ENCODE peak calls at places on chromosomes 13 and 19, in five cellular contexts. M is choroid plexus epithelial cell; I is A549; H is CD4-positive, alpha-beta T cell; R is BJ. O is an unnamed sample.
A peak's percentile ranks its signal among the peaks of the same experiment; 100 is the strongest.

GRCh38 chr19:38032951-38033350 is 125.9 kb downstream of the SIPA1L3 start:
- DNase-seq in M (peak; percentile 70), I (no peak), H (no peak), R (no peak), O (no peak)

GRCh38 chr13:105035092-105035491 is 1500.4 kb downstream of the EFNB2 start:
- DNase-seq in M (peak; percentile 3), I (no peak), H (no peak), R (no peak), O (no peak)

GRCh38 chr13:114145256-114145655 is 12.8 kb upstream of the RASA3 start:
- DNase-seq in M (no peak), I (no peak), H (no peak), R (no peak), O (no peak)

GRCh38 chr13:95629071-95629470 is 15.4 kb downstream of the DZIP1 start:
- DNase-seq in M (no peak), I (no peak), H (no peak), R (no peak), O (no peak)

GRCh38 chr13:99386911-99387788 is 80.0 kb upstream of the GPR183 start:
- DNase-seq in M (peak; percentile 37), I (peak; percentile 30), H (peak; percentile 81), R (no peak), O (peak; percentile 27)

GRCh38 chr13:105925496-105925895 is 610.0 kb downstream of the EFNB2 start:
- DNase-seq in M (peak; percentile 70), I (peak; percentile 30), H (no peak), R (no peak), O (peak; percentile 98)

GRCh38 chr13:53778937-53779336 is 750.3 kb downstream of the OLFM4 start:
- DNase-seq in M (no peak), I (no peak), H (no peak), R (no peak), O (no peak)

GRCh38 chr13:95677564-95678386 is 836 bp downstream of the DNAJC3 start:
- DNase-seq in M (peak; percentile 34), I (peak; percentile 17), H (no peak), R (no peak), O (peak; percentile 32)

GRCh38 chr13:112943309-112944125 is 25.5 kb upstream of the MCF2L start:
- DNase-seq in M (peak; percentile 16), I (peak; percentile 18), H (no peak), R (no peak), O (peak; percentile 32)

GRCh38 chr19:275000-275399 is 16.2 kb downstream of the PLPP2 start:
- DNase-seq in M (no peak), I (no peak), H (no peak), R (no peak), O (no peak)

GRCh38 chr19:16420781-16421386 is 50.9 kb downstream of the EPS15L1 start:
- DNase-seq in M (no peak), I (no peak), H (no peak), R (no peak), O (no peak)

GRCh38 chr19:38644719-38645118 is 2.7 kb upstream of the ACTN4 start:
- DNase-seq in M (no peak), I (peak; percentile 81), H (no peak), R (no peak), O (peak; percentile 68)

GRCh38 chr19:45350477-45351058 is 10.0 kb downstream of the KLC3 start:
- DNase-seq in M (no peak), I (no peak), H (no peak), R (no peak), O (no peak)

GRCh38 chr19:21084343-21084742 is 2.3 kb downstream of the ZNF714 start:
- DNase-seq in M (peak; percentile 66), I (no peak), H (no peak), R (peak; percentile 29), O (peak; percentile 70)

GRCh38 chr19:30318936-30319335 is 53.2 kb upstream of the ZNF536 start:
- DNase-seq in M (no peak), I (no peak), H (no peak), R (no peak), O (no peak)

GRCh38 chr19:30651691-30652090 is 279.5 kb downstream of the ZNF536 start:
- DNase-seq in M (no peak), I (no peak), H (no peak), R (no peak), O (no peak)

GRCh38 chr13:91313581-91313980 is 33.9 kb upstream of the MIR17HG start:
- DNase-seq in M (no peak), I (no peak), H (no peak), R (no peak), O (no peak)

DNA sequence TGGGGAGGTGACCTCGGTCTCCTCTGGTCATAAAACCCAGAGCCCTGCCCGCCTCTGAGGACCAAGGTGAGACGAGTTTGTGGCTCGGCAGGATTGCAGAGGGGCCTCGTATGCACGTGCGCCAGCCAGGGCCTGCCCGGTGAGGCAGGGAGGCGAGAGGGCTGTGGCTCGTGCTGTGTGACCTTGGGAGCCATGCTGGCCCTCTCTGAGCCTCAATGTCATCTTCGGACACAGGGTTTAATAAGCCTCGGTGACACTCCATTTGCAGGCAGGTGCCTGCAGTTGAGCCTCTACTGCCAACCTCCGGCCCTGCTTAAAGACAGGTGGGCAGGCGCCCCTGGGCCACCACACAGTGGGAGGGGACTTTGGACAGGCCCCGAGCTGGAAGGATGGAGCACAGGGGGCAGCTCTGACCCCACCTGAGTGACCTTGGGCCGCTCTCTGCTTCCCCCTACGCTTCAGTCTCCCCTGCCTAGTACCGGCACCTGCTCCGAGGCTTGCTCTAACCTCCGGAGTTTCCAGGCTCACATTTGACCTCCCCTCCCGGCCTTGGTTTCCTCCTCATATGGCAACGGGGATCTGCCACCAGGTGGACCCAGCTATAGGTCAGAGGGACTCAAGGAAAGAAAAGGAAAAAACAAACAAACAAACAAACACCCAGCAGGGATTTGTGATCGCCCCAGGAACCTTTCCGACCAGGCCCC is 3.2 kb downstream of the ZBTB7A start:
- DNase-seq in M (no peak), I (peak; percentile 38), H (no peak), R (no peak), O (no peak)
- TF ChIP-seq CTCF in M (peak; percentile 27), I (no peak), H (no peak), R (peak; percentile 13), O (peak; percentile 19)

GRCh38 chr19:48591021-48591420 is 15.5 kb upstream of the SPACA4 start:
- DNase-seq in M (peak; percentile 52), I (peak; percentile 68), H (no peak), R (no peak), O (peak; percentile 42)
- TF ChIP-seq CTCF in M (peak; percentile 38), I (no peak), H (no peak), R (no peak), O (peak; percentile 7)

GRCh38 chr13:34087791-34088190 is 269.8 kb downstream of the RFC3 start:
- DNase-seq in M (no peak), I (no peak), H (no peak), R (no peak), O (no peak)
- TF ChIP-seq CTCF in M (no peak), I (no peak), H (no peak), R (no peak), O (no peak)

DNA sequence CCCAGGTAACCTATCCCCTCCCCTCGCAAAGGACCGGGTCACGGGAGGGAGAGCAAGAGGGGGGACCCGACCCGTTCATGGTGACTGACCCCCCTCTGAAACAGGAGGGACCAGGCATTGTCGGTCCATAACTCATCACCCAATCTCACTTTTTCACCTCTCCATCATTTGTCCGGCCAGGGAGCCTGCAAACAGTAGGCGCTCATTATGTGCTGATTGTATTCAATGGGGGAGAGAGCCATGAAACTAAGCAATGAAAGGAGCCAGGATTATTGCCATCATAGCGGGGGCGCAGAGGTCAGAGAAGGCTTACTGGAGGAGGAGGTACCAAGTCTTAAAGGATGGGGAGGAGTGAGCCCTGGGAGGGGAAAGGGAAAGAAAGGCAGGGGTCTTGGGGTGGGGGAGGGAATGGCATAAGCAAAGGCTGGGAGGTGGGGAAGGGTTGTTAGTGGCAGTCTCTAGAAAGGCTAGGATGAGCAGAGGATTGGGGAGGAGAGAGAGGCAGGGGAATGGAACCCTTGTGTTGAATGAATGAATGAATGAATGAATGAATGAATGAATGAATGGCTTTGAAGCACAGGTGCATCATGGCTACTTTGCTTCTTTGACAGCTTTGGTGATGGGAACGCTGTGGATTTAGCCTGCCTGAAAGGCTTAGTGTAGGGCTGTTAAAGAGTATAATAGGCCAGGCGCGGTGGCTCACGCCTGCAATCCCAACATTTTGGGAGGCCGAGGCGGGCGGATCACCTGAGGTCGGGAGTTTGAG is 1.4 kb downstream of the SHFL start:
- DNase-seq in M (no peak), I (no peak), H (no peak), R (no peak), O (no peak)
- TF ChIP-seq CTCF in M (no peak), I (no peak), H (no peak), R (no peak), O (no peak)

DNA sequence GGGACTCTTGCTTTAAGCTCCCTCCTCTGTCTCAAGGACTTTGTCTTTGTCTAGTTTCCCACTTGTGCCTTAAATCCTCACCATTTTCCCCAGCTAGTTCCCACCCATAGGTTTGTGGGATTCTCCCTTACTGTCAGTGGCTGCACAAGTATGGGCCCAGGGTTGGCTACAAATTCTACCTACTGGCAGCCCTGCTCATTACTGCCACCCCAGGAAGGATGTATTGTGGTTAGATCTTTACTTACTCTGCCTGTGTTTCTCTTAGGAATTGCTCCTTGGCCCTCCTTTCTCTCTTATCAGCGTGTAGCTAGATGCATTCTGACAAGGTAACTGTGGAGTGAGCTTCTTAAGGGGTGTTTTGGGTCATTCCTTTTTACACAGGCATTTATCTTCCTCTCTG is 413.5 kb upstream of the PCDH9 start:
- DNase-seq in M (no peak), I (no peak), H (no peak), R (no peak), O (no peak)
- TF ChIP-seq CTCF in M (peak; percentile 8), I (no peak), H (no peak), R (no peak), O (peak; percentile 26)

DNA sequence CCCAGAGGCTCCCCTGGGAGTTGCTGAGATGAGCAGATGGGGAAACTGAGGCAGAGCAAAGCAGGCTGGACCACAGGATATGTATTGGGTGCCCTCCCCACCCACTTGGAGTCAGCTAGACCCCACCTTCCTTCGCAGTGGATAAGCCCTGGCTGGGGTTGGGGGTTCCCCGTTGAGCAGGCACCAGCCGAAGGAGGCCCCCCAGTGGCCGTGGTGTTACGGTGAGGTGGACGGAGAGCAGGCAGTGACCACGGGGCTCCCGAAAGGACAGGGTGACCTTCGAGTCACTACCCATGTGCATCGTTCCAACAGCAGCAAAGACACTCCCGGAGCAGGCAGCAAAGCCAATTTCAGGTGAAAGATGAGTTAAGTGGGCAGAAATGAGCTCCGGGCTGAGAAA is 62.4 kb upstream of the ADGRE5 start:
- DNase-seq in M (peak; percentile 7), I (no peak), H (no peak), R (no peak), O (no peak)
- TF ChIP-seq CTCF in M (peak; percentile 52), I (no peak), H (no peak), R (peak; percentile 34), O (no peak)